ENCODE peak calls at places on chromosomes 5 and 9, in four cellular contexts. K, L, D and U are unnamed samples.

GRCh38 chr5:177473461-177473991 is at the start of gene DBN1:
- DNase-seq in K (no peak), L (peak), D (no peak), U (no peak)

GRCh38 chr5:171888051-171888481 is 102.4 kb downstream of the SMIM23 start:
- DNase-seq in K (no peak), L (peak), D (no peak), U (no peak)

GRCh38 chr5:96926275-96926674 is 9.6 kb upstream of the LNPEP start:
- DNase-seq in K (no peak), L (no peak), D (no peak), U (no peak)

GRCh38 chr9:21174671-21175070 is 8.2 kb upstream of the IFNA21 start:
- DNase-seq in K (no peak), L (no peak), D (no peak), U (no peak)

GRCh38 chr9:92726971-92727715 is 37.5 kb downstream of the BICD2 start:
- DNase-seq in K (no peak), L (no peak), D (no peak), U (peak)

GRCh38 chr5:83475540-83476469 is 4.3 kb downstream of the VCAN start:
- DNase-seq in K (no peak), L (no peak), D (no peak), U (no peak)

GRCh38 chr9:36798350-36799065 is 225.8 kb downstream of the MELK start:
- DNase-seq in K (no peak), L (no peak), D (no peak), U (peak)

GRCh38 chr9:109258619-109259321 is 62.1 kb downstream of the EPB41L4B start:
- DNase-seq in K (no peak), L (no peak), D (no peak), U (no peak)

GRCh38 chr9:105316703-105317102 is 72.3 kb downstream of the SLC44A1 start:
- DNase-seq in K (no peak), L (no peak), D (no peak), U (no peak)

GRCh38 chr9:36870960-36871359 is 163.1 kb downstream of the PAX5 start:
- DNase-seq in K (no peak), L (no peak), D (no peak), U (no peak)

GRCh38 chr9:34646211-34647083 is at the start of gene GALT:
- DNase-seq in K (peak), L (peak), D (peak), U (peak)

GRCh38 chr9:109910616-109911568 is 130.9 kb downstream of the PALM2AKAP2 start:
- DNase-seq in K (no peak), L (no peak), D (no peak), U (no peak)

GRCh38 chr9:126207256-126207655 is 119.4 kb upstream of the MVB12B start:
- DNase-seq in K (no peak), L (no peak), D (no peak), U (no peak)

GRCh38 chr5:176573564-176574296 is 24.6 kb downstream of the CDHR2 start:
- DNase-seq in K (peak), L (peak), D (peak), U (peak)

GRCh38 chr5:14420136-14420808 is 161.3 kb upstream of the OTULINL start:
- DNase-seq in K (no peak), L (no peak), D (no peak), U (no peak)

GRCh38 chr5:37189355-37189754 is 59.8 kb downstream of the CPLANE1 start:
- DNase-seq in K (no peak), L (no peak), D (no peak), U (no peak)

GRCh38 chr9:94245651-94246050 is 13.4 kb upstream of the ZNF169 start:
- DNase-seq in K (no peak), L (no peak), D (no peak), U (no peak)

GRCh38 chr5:80083115-80083890 is 48.2 kb downstream of the THBS4 start:
- DNase-seq in K (peak), L (peak), D (no peak), U (no peak)

GRCh38 chr9:91948061-91948422 is 2.0 kb downstream of the ROR2 start:
- DNase-seq in K (no peak), L (no peak), D (no peak), U (no peak)

GRCh38 chr5:57216714-57217113 is 42.9 kb downstream of the GPBP1 start:
- DNase-seq in K (no peak), L (no peak), D (no peak), U (no peak)

GRCh38 chr5:34598177-34598794 is 57.8 kb upstream of the RAI14 start:
- DNase-seq in K (no peak), L (no peak), D (peak), U (no peak)

GRCh38 chr9:98333703-98334582 is 78.5 kb upstream of the TBC1D2 start:
- DNase-seq in K (no peak), L (no peak), D (no peak), U (no peak)

GRCh38 chr5:159100022-159100927 is 559 bp upstream of the EBF1 start:
- DNase-seq in K (no peak), L (peak), D (peak), U (peak)

GRCh38 chr5:56464935-56465756 is 232.0 kb upstream of the ANKRD55 start:
- DNase-seq in K (no peak), L (no peak), D (no peak), U (no peak)

GRCh38 chr9:136085815-136086212 is 9.3 kb downstream of the NACC2 start:
- DNase-seq in K (no peak), L (peak), D (peak), U (peak)

GRCh38 chr5:172833691-172834569 is at the start of gene ERGIC1:
- DNase-seq in K (peak), L (peak), D (peak), U (peak)